ENCODE peak calls at places on chromosomes 12 and 14, in six cellular contexts. Z, M, I, T, W and A are unnamed samples.

GRCh38 chr12:21276826-21277225 is 57.9 kb downstream of the SLCO1A2 start:
- DNase-seq in Z (no peak), M (no peak), I (no peak), T (no peak), W (no peak), A (no peak)

GRCh38 chr12:122533841-122534240 is 6.8 kb downstream of the KNTC1 start:
- DNase-seq in Z (no peak), M (peak; percentile 54), I (no peak), T (no peak), W (peak; percentile 38), A (no peak)

GRCh38 chr12:53105256-53105655 is 2.0 kb downstream of the SOAT2 start:
- DNase-seq in Z (no peak), M (no peak), I (no peak), T (no peak), W (no peak), A (no peak)

GRCh38 chr12:47277972-47278448 is 198.3 kb upstream of the AMIGO2 start:
- DNase-seq in Z (no peak), M (peak; percentile 95), I (peak; percentile 27), T (no peak), W (peak; percentile 94), A (no peak)

GRCh38 chr12:98354520-98354919 is 160.9 kb upstream of the TMPO start:
- DNase-seq in Z (no peak), M (no peak), I (no peak), T (no peak), W (no peak), A (no peak)

GRCh38 chr12:75684678-75685620 is 173.5 kb upstream of the KRR1 start:
- DNase-seq in Z (no peak), M (peak; percentile 91), I (no peak), T (no peak), W (peak; percentile 83), A (no peak)

GRCh38 chr14:98580131-98580678 is 691.8 kb downstream of the BCL11B start:
- DNase-seq in Z (peak; percentile 15), M (no peak), I (no peak), T (no peak), W (no peak), A (no peak)

GRCh38 chr12:116590561-116590960 is 31.4 kb downstream of the MAP1LC3B2 start:
- DNase-seq in Z (no peak), M (no peak), I (no peak), T (no peak), W (no peak), A (no peak)

GRCh38 chr14:100802179-100802578 is 23.7 kb upstream of the MEG3 start:
- DNase-seq in Z (no peak), M (no peak), I (no peak), T (no peak), W (no peak), A (no peak)

GRCh38 chr12:92769124-92769901 is 66.5 kb downstream of the PLEKHG7 start:
- DNase-seq in Z (no peak), M (peak; percentile 56), I (no peak), T (no peak), W (peak; percentile 78), A (no peak)

GRCh38 chr14:56718312-56718711 is 92.0 kb downstream of the OTX2 start:
- DNase-seq in Z (no peak), M (no peak), I (no peak), T (no peak), W (no peak), A (no peak)